ENCODE peak calls at places on chromosomes 1 and 21, in six cellular contexts. C is AG20443; N is effector CD8-positive, alpha-beta T cell; U is COR-L47; S is activated CD8-positive, alpha-beta memory T cell treated with anti-CD3 and anti-CD28 coated beads, Interleukin-2, amount 10 ng/mL, durations not matched to agents 7 days and 5 days; M is NCI-H226. A is an unnamed sample.

GRCh38 chr1:204150702-204151561 is 912 bp downstream of the ETNK2 start:
- DNase-seq in C (peak; percentile 49), N (no peak), U (no peak), S (no peak), M (no peak), A (peak; percentile 14)

GRCh38 chr1:154474802-154475201 is 27.2 kb upstream of the TDRD10 start:
- DNase-seq in C (peak; percentile 76), N (no peak), U (peak; percentile 27), S (no peak), M (peak; percentile 60), A (no peak)

GRCh38 chr1:156163712-156164464 is 10.5 kb downstream of the SEMA4A start:
- DNase-seq in C (no peak), N (no peak), U (no peak), S (no peak), M (no peak), A (no peak)

GRCh38 chr21:33042812-33043211 is 17.1 kb downstream of the OLIG2 start:
- DNase-seq in C (peak; percentile 55), N (no peak), U (no peak), S (no peak), M (peak; percentile 85), A (no peak)

GRCh38 chr1:42172394-42173133 is 8.0 kb upstream of the GUCA2A start:
- DNase-seq in C (no peak), N (no peak), U (no peak), S (no peak), M (no peak), A (no peak)

GRCh38 chr1:79797487-79797886 is 791.0 kb upstream of the ADGRL4 start:
- DNase-seq in C (no peak), N (no peak), U (no peak), S (no peak), M (no peak), A (no peak)

GRCh38 chr1:29639156-29639736 is 402.9 kb downstream of the PTPRU start:
- DNase-seq in C (no peak), N (no peak), U (no peak), S (peak; percentile 18), M (no peak), A (no peak)

GRCh38 chr1:162040657-162041056 is 17.0 kb upstream of the OLFML2B start:
- DNase-seq in C (peak; percentile 52), N (no peak), U (no peak), S (no peak), M (no peak), A (no peak)

GRCh38 chr1:6465461-6466005 is 440 bp downstream of the TNFRSF25 start:
- DNase-seq in C (no peak), N (no peak), U (no peak), S (peak; percentile 58), M (no peak), A (peak; percentile 55)

GRCh38 chr1:206001476-206001888 is 1.7 kb downstream of the RAB7B start:
- DNase-seq in C (peak; percentile 95), N (no peak), U (no peak), S (no peak), M (peak; percentile 99), A (peak; percentile 41)

GRCh38 chr1:179586107-179586823 is 5.4 kb upstream of the TDRD5 start:
- DNase-seq in C (peak; percentile 57), N (no peak), U (peak; percentile 71), S (no peak), M (peak; percentile 34), A (no peak)

GRCh38 chr1:113981962-113982931 is 3.0 kb downstream of the OLFML3 start:
- DNase-seq in C (peak; percentile 90), N (no peak), U (no peak), S (no peak), M (peak; percentile 56), A (no peak)

GRCh38 chr1:206925116-206925736 is 3.5 kb upstream of the FCMR start:
- DNase-seq in C (no peak), N (no peak), U (no peak), S (peak; percentile 90), M (no peak), A (peak; percentile 74)

GRCh38 chr21:18917602-18918001 is 514.0 kb upstream of the TMPRSS15 start:
- DNase-seq in C (no peak), N (no peak), U (no peak), S (no peak), M (peak; percentile 71), A (no peak)

GRCh38 chr1:52403566-52404115 is 582 bp downstream of the ORC1 start:
- DNase-seq in C (peak; percentile 75), N (no peak), U (peak; percentile 41), S (peak; percentile 82), M (peak; percentile 49), A (peak; percentile 53)

GRCh38 chr1:154765970-154766369 is 104.1 kb downstream of the KCNN3 start:
- DNase-seq in C (peak; percentile 70), N (no peak), U (no peak), S (no peak), M (peak; percentile 58), A (no peak)

GRCh38 chr1:154456631-154457030 is 45.4 kb upstream of the TDRD10 start:
- DNase-seq in C (no peak), N (no peak), U (no peak), S (no peak), M (no peak), A (no peak)

GRCh38 chr1:225999912-226000337 is 782 bp upstream of the SDE2 start:
- DNase-seq in C (peak; percentile 20), N (no peak), U (no peak), S (no peak), M (no peak), A (no peak)

GRCh38 chr1:18972531-18972930 is 16.1 kb upstream of the IFFO2 start:
- DNase-seq in C (peak; percentile 22), N (no peak), U (no peak), S (no peak), M (no peak), A (no peak)

GRCh38 chr21:36141513-36141925 is 6.6 kb downstream of the CBR3 start:
- DNase-seq in C (peak; percentile 55), N (peak; percentile 80), U (peak; percentile 99), S (peak; percentile 91), M (peak; percentile 80), A (peak; percentile 85)

GRCh38 chr1:180186831-180187230 is 32.2 kb downstream of the QSOX1 start:
- DNase-seq in C (no peak), N (no peak), U (no peak), S (no peak), M (no peak), A (no peak)

GRCh38 chr1:67696708-67697107 is 11.7 kb downstream of the GADD45A start:
- DNase-seq in C (no peak), N (no peak), U (no peak), S (no peak), M (no peak), A (no peak)

GRCh38 chr1:150392627-150393026 is 28.7 kb downstream of the RPRD2 start:
- DNase-seq in C (no peak), N (no peak), U (no peak), S (no peak), M (no peak), A (no peak)

GRCh38 chr1:119554188-119554587 is 47.2 kb downstream of the HSD3B1 start:
- DNase-seq in C (peak; percentile 47), N (no peak), U (peak; percentile 95), S (no peak), M (peak; percentile 84), A (no peak)

GRCh38 chr1:219812491-219813221 is 115.7 kb downstream of the SLC30A10 start:
- DNase-seq in C (peak; percentile 72), N (no peak), U (peak; percentile 78), S (no peak), M (peak; percentile 18), A (no peak)

GRCh38 chr21:45482899-45483821 is 59.1 kb downstream of the SLC19A1 start:
- DNase-seq in C (no peak), N (peak; percentile 9), U (no peak), S (peak; percentile 84), M (no peak), A (peak; percentile 62)

GRCh38 chr1:20370628-20371200 is 80.0 kb downstream of the VWA5B1 start:
- DNase-seq in C (no peak), N (no peak), U (peak; percentile 24), S (no peak), M (no peak), A (no peak)